ENCODE peak calls at places on chromosomes 13 and 19, in four cellular contexts. G, B, Q and J are unnamed samples. For H3K4me1, the result is how much of the 10 kb centered on the place peaks cover.

GRCh38 chr13:51717786-51718398 is 86.1 kb downstream of the DHRS12 start:
- DNase-seq in G (no peak), B (no peak), Q (no peak), J (peak)

GRCh38 chr13:108494991-108495661 is 134.3 kb upstream of the MYO16 start:
- DNase-seq in G (peak), B (peak), Q (peak), J (no peak)

GRCh38 chr13:21522130-21522529 is 63.0 kb upstream of the ZDHHC20 start:
- DNase-seq in G (no peak), B (no peak), Q (no peak), J (no peak)

GRCh38 chr19:12365094-12365371 is 450 bp downstream of the ZNF442 start:
- DNase-seq in G (peak), B (no peak), Q (peak), J (peak)

GRCh38 chr19:4657262-4657661 is 12.9 kb downstream of the MYDGF start:
- DNase-seq in G (no peak), B (no peak), Q (no peak), J (peak)

GRCh38 chr13:36509369-36509768 is 77.1 kb downstream of the CCNA1 start:
- DNase-seq in G (peak), B (peak), Q (no peak), J (no peak)

GRCh38 chr13:114339779-114340534 is 25.7 kb downstream of the CHAMP1 start:
- DNase-seq in G (peak), B (no peak), Q (peak), J (peak)

GRCh38 chr19:7924241-7924640 is 1.7 kb downstream of the CTXN1 start:
- DNase-seq in G (no peak), B (no peak), Q (no peak), J (peak)

GRCh38 chr19:751501-752341 is 809 bp downstream of the MISP start:
- DNase-seq in G (no peak), B (peak), Q (peak), J (peak)

GRCh38 chr19:51417107-51417806 is at the start of gene SIGLEC10:
- DNase-seq in G (peak), B (peak), Q (no peak), J (no peak)

GRCh38 chr13:63190219-63190618 is 1774.6 kb upstream of the PCDH20 start:
- DNase-seq in G (no peak), B (no peak), Q (no peak), J (peak)

GRCh38 chr19:30227071-30227621 is 145.0 kb upstream of the ZNF536 start:
- DNase-seq in G (peak), B (no peak), Q (no peak), J (no peak)

GRCh38 chr13:31952641-31953380 is 78.8 kb upstream of the FRY start:
- DNase-seq in G (no peak), B (no peak), Q (no peak), J (no peak)

GRCh38 chr19:5308471-5309437 is 31.9 kb downstream of the PTPRS start:
- DNase-seq in G (no peak), B (no peak), Q (peak), J (peak)

GRCh38 chr19:35247526-35248309 is 1.1 kb upstream of the LSR start:
- DNase-seq in G (peak), B (peak), Q (no peak), J (no peak)

GRCh38 chr13:31968473-31968872 is 63.1 kb upstream of the FRY start:
- DNase-seq in G (no peak), B (no peak), Q (no peak), J (no peak)

GRCh38 chr19:20470345-20471119 is 95.0 kb downstream of the ZNF737 start:
- DNase-seq in G (no peak), B (no peak), Q (no peak), J (no peak)

GRCh38 chr13:108734676-108735075 is 105.3 kb downstream of the MYO16 start:
- DNase-seq in G (peak), B (peak), Q (no peak), J (no peak)

GRCh38 chr19:45296365-45296764 is 26.3 kb downstream of the CKM start:
- DNase-seq in G (no peak), B (no peak), Q (no peak), J (no peak)

GRCh38 chr19:1401138-1401888 is at the start of gene GAMT:
- DNase-seq in G (peak), B (no peak), Q (no peak), J (peak)

GRCh38 chr13:67204731-67205130 is 25.4 kb downstream of the PCDH9 start:
- DNase-seq in G (no peak), B (no peak), Q (no peak), J (no peak)

GRCh38 chr13:30052127-30052526 is 201.7 kb upstream of the UBL3 start:
- DNase-seq in G (peak), B (peak), Q (no peak), J (no peak)

GRCh38 chr19:10289167-10289835 is 451 bp upstream of the ICAM5 start:
- DNase-seq in G (peak), B (peak), Q (peak), J (peak)

GRCh38 chr13:28568286-28568685 is 73.4 kb upstream of the FLT1 start:
- DNase-seq in G (no peak), B (no peak), Q (peak), J (no peak)

GRCh38 chr13:77860621-77861020 is 58.0 kb downstream of the EDNRB start:
- DNase-seq in G (no peak), B (no peak), Q (peak), J (no peak)

GRCh38 chr13:51772781-51773180 is 31.2 kb downstream of the DHRS12 start:
- DNase-seq in G (no peak), B (no peak), Q (no peak), J (no peak)

GRCh38 chr19:39506944-39507714 is 7.8 kb upstream of the SELENOV start:
- DNase-seq in G (peak), B (peak), Q (peak), J (peak)

GRCh38 chr19:41198559-41198958 is 5.5 kb downstream of the CYP2S1 start:
- DNase-seq in G (no peak), B (no peak), Q (no peak), J (peak)

GRCh38 chr19:57759096-57759495 is 10.4 kb upstream of the ZNF586 start:
- DNase-seq in G (no peak), B (no peak), Q (no peak), J (no peak)

GRCh38 chr13:91381371-91381770 is 17.1 kb upstream of the GPC5 start:
- DNase-seq in G (no peak), B (no peak), Q (peak), J (no peak)

GRCh38 chr13:39284801-39285388 is 246.6 kb downstream of the NHLRC3 start:
- DNase-seq in G (peak), B (peak), Q (peak), J (no peak)

GRCh38 chr13:105908581-105908980 is 626.9 kb downstream of the EFNB2 start:
- DNase-seq in G (no peak), B (no peak), Q (no peak), J (no peak)

GRCh38 chr19:33704271-33704670 is 82.5 kb downstream of the CHST8 start:
- DNase-seq in G (no peak), B (no peak), Q (no peak), J (no peak)

GRCh38 chr13:46051958-46052313 is 610 bp downstream of the ZC3H13 start:
- DNase-seq in G (peak), B (no peak), Q (no peak), J (no peak)

GRCh38 chr19:10230155-10230903 is 802 bp downstream of the S1PR2 start:
- DNase-seq in G (peak), B (peak), Q (peak), J (peak)

GRCh38 chr13:112744306-112745021 is 54.6 kb downstream of the ATP11A start:
- DNase-seq in G (no peak), B (no peak), Q (peak), J (peak)

GRCh38 chr13:82330499-82330898 is 1551.8 kb downstream of the SLITRK1 start:
- DNase-seq in G (peak), B (no peak), Q (peak), J (no peak)

GRCh38 chr13:24459234-24459633 is 53.3 kb downstream of the PARP4 start:
- DNase-seq in G (no peak), B (no peak), Q (peak), J (peak)

GRCh38 chr19:17357724-17358123 is 19.4 kb downstream of the PLVAP start:
- DNase-seq in G (no peak), B (no peak), Q (no peak), J (peak)

GRCh38 chr19:17352608-17353280 is 15.4 kb downstream of the GTPBP3 start:
- DNase-seq in G (no peak), B (no peak), Q (no peak), J (peak)

GRCh38 chr19:17357078-17357666 is 19.8 kb downstream of the GTPBP3 start:
- DNase-seq in G (no peak), B (no peak), Q (no peak), J (no peak)

GRCh38 chr19:17351815-17352435 is 14.6 kb downstream of the GTPBP3 start:
- DNase-seq in G (no peak), B (no peak), Q (no peak), J (peak)

DNA sequence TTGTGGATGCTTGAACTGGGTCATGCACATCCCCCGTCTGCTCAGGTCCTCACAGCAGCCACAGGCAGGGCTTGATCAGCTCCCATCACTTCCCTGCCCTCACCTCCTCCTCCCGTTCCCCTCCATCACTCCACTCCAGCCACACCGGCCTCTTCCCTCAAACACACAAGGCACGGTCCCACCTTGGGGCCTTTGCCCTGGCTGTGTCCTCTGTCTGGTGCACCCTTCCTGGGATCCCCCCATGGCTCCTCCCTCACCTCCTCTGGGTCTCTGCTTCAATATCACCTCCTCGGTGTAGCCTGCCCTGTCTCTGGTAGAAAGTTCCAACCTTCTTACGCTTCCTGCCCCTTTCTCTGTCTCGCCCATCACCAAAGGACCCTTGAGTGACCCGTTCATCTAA is 16.0 kb downstream of the GTPBP3 start:
- DNase-seq in G (no peak), B (no peak), Q (no peak), J (peak)
- H3K4me1 ChIP-seq in G (under half), B (under half), Q (under half), J (under half)

DNA sequence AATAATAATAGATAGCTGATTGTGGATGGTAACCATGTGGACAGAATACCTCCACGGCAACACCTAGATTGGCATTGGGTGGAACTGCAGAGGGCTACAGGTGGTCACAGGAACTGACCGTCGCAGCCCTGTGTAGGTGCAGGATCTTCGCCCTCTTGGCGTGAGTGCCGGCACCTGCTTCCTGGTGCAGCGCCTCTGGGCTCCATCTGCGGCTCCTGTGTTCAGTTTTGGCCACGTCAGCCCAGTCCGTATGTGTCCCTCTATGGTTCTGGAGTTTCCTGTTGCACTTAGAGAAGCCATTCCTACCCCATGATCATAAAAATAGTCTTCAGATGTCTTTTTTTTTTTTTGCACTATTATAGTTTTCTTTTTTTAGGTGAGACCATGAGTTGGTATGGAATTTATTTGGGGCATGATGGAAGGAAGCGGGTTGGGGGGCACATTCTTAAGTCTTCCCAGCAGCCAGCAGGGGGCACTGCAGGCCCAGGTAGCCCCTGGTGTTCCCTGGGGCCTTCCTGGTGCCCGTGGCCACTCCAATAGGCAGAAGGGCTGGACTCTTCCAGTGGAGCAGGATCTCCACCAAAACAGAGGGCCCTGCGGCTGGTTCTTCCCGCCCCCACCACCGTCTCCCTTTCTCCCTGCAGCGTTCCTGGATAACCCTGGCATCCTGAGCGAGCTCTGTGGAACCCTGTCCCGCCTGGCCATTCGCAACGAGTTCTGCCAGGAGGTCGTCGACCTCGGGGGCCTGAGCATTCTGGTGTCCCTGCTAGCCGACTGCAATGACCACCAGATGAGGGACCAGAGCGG is 10.1 kb upstream of the SLC25A42 start:
- DNase-seq in G (peak), B (peak), Q (peak), J (peak)
- H3K4me1 ChIP-seq in G (under half), B (under half), Q (under half), J (under half)

GRCh38 chr19:54660967-54661366 is 1.8 kb upstream of the LILRB4 start:
- DNase-seq in G (no peak), B (no peak), Q (no peak), J (no peak)
- H3K4me1 ChIP-seq in G (under half), B (under half), Q (under half), J (under half)

DNA sequence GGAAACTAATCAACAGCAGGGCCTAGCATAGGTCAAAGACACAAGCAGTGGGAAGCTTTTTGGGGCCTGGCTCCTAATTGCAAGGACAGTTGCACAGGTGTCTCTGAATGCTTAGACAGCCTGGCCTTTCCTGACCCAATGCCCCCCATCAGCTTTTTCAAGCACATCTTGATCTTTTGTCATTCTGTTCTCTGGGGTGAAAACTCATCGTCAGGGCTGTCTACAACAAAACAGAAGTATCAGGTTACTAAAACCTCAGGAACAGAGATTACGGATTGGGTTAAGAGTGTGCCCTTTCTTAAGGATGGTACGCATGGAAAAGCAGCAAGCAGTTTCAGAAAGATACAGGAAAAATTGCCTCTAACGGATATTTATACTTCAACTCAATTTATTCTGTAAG is 8.3 kb upstream of the ZNF254 start:
- DNase-seq in G (peak), B (peak), Q (no peak), J (no peak)
- H3K4me1 ChIP-seq in G (under half), B (under half), Q (under half), J (under half)

DNA sequence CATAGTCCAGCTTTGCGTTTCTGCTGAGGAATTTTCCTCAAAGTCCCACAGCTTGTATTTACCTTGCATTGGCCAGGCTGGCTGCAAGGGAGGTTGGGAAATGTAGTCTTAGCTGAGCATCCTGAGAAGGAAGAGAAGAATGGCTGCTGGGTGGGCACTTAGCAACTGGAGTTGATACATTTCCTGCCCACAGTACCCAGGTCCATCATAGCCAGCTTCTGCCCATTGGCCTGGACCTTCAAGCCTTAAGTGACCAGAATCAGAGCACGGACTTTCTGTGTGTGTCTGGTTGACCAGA is 112.4 kb downstream of the SIPA1L3 start:
- DNase-seq in G (peak), B (no peak), Q (no peak), J (peak)
- H3K4me1 ChIP-seq in G (under half), B (under half), Q (under half), J (under half)

GRCh38 chr19:38253788-38254187 is 2.4 kb downstream of the PPP1R14A start:
- DNase-seq in G (no peak), B (no peak), Q (no peak), J (peak)
- H3K4me1 ChIP-seq in G (under half), B (under half), Q (under half), J (under half)

GRCh38 chr19:49639401-49640112 is 386 bp downstream of the RRAS start:
- DNase-seq in G (peak), B (no peak), Q (no peak), J (peak)
- H3K4me1 ChIP-seq in G (under half), B (under half), Q (under half), J (under half)

GRCh38 chr13:99663185-99663825 is 162.0 kb downstream of the TM9SF2 start:
- DNase-seq in G (no peak), B (no peak), Q (no peak), J (no peak)

GRCh38 chr13:99662678-99663077 is 161.4 kb downstream of the TM9SF2 start:
- DNase-seq in G (no peak), B (no peak), Q (no peak), J (no peak)

GRCh38 chr13:99663908-99664307 is 162.6 kb downstream of the TM9SF2 start:
- DNase-seq in G (no peak), B (no peak), Q (no peak), J (no peak)

GRCh38 chr13:99666146-99666805 is 165.0 kb downstream of the TM9SF2 start:
- DNase-seq in G (no peak), B (no peak), Q (no peak), J (no peak)

GRCh38 chr13:99665716-99666115 is 164.4 kb downstream of the TM9SF2 start:
- DNase-seq in G (no peak), B (no peak), Q (no peak), J (no peak)
- H3K4me1 ChIP-seq in G (under half), B (under half), Q (under half), J (under half)

DNA sequence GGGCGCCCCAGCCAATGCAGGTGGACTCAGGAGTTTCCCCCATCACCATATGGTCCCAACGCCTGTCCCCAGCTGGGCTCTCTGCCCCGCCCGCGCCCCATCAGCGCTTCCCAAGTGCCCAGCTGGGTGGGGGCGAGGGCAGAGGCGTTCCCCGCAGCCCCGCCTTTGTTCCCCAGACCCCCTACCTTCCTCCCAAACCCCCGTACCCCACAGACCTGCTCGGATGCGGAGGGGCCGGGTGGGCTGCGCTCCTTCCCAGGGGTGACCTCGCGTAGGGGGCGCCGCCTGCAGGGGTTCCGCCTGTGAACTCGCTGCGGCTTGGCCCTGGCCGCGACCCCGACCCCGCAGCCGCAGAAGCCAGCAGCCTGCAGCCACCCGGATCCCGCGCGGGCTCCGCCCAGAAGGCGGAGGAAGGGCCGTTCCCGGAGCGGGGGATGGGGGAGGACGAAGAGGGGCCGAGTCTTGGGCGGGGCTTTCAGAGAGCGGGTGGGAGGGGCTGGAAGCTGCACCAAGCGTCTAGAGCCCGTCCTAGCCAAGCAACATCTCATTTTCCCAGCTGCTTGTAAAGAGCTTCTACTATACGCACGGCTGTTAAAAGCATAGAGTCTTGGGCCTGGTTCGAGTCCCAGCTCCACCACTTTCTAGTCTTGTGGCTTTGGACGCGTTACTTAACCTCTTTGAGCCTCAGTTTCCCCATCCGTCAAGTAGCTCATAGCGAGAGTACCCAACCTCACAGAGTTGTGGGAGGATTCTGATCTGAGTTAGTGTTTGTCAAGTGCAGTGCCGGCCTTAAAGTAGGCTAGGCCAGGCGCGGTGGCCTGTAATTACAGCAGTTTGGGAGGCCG is at the start of gene RAB3D:
- DNase-seq in G (peak), B (peak), Q (peak), J (peak)
- H3K4me1 ChIP-seq in G (under half), B (under half), Q (under half), J (under half)